ENCODE peak calls at places on chromosomes 11 and 22, in eight cellular contexts. One of them, this sample, is unnamed.

GRCh38 chr22:48320048-48320655 is 1507.5 kb downstream of the BRD1 start:
- DNase-seq in transverse colon: no peak
- DNase-seq in OCI-LY7: no peak
- DNase-seq in testis: no peak
- DNase-seq in PC-3: no peak
- DNase-seq in A549: no peak
- DNase-seq in fibroblast of lung: no peak
- DNase-seq in left ventricle myocardium inferior: no peak
- DNase-seq in this sample: no peak

GRCh38 chr22:45194686-45195085 is 31.0 kb downstream of the NUP50 start:
- DNase-seq in transverse colon: no peak
- DNase-seq in OCI-LY7: no peak
- DNase-seq in testis: no peak
- DNase-seq in PC-3: no peak
- DNase-seq in A549: no peak
- DNase-seq in fibroblast of lung: no peak
- DNase-seq in left ventricle myocardium inferior: no peak
- DNase-seq in this sample: no peak

GRCh38 chr22:44357962-44358553 is 45.3 kb upstream of the SHISAL1 start:
- DNase-seq in transverse colon: peak; percentile 19
- DNase-seq in OCI-LY7: no peak
- DNase-seq in testis: peak; percentile 26
- DNase-seq in PC-3: no peak
- DNase-seq in A549: no peak
- DNase-seq in fibroblast of lung: peak; percentile 26
- DNase-seq in left ventricle myocardium inferior: peak; percentile 44
- DNase-seq in this sample: peak; percentile 39

GRCh38 chr11:66317322-66317765 is 500 bp upstream of the CD248 start:
- DNase-seq in transverse colon: no peak
- DNase-seq in OCI-LY7: peak; percentile 59
- DNase-seq in testis: no peak
- DNase-seq in PC-3: no peak
- DNase-seq in A549: no peak
- DNase-seq in fibroblast of lung: peak; percentile 81
- DNase-seq in left ventricle myocardium inferior: peak; percentile 67
- DNase-seq in this sample: peak; percentile 73

GRCh38 chr11:114109206-114110090 is 49.9 kb downstream of the ZBTB16 start:
- DNase-seq in transverse colon: no peak
- DNase-seq in OCI-LY7: no peak
- DNase-seq in testis: no peak
- DNase-seq in PC-3: no peak
- DNase-seq in A549: no peak
- DNase-seq in fibroblast of lung: no peak
- DNase-seq in left ventricle myocardium inferior: no peak
- DNase-seq in this sample: no peak

GRCh38 chr22:41341990-41342389 is 39.8 kb upstream of the TEF start:
- DNase-seq in transverse colon: no peak
- DNase-seq in OCI-LY7: no peak
- DNase-seq in testis: no peak
- DNase-seq in PC-3: no peak
- DNase-seq in A549: no peak
- DNase-seq in fibroblast of lung: no peak
- DNase-seq in left ventricle myocardium inferior: no peak
- DNase-seq in this sample: no peak

GRCh38 chr11:77557553-77557952 is 32.2 kb upstream of the AQP11 start:
- DNase-seq in transverse colon: no peak
- DNase-seq in OCI-LY7: no peak
- DNase-seq in testis: no peak
- DNase-seq in PC-3: peak; percentile 57
- DNase-seq in A549: no peak
- DNase-seq in fibroblast of lung: peak; percentile 21
- DNase-seq in left ventricle myocardium inferior: no peak
- DNase-seq in this sample: no peak

GRCh38 chr11:92296138-92296515 is 71.5 kb downstream of the FAT3 start:
- DNase-seq in transverse colon: no peak
- DNase-seq in OCI-LY7: no peak
- DNase-seq in testis: no peak
- DNase-seq in PC-3: peak; percentile 54
- DNase-seq in A549: no peak
- DNase-seq in fibroblast of lung: peak; percentile 46
- DNase-seq in left ventricle myocardium inferior: no peak
- DNase-seq in this sample: no peak

GRCh38 chr11:134258577-134258976 is 5.2 kb downstream of the ACAD8 start:
- DNase-seq in transverse colon: no peak
- DNase-seq in OCI-LY7: no peak
- DNase-seq in testis: no peak
- DNase-seq in PC-3: no peak
- DNase-seq in A549: no peak
- DNase-seq in fibroblast of lung: no peak
- DNase-seq in left ventricle myocardium inferior: no peak
- DNase-seq in this sample: no peak

GRCh38 chr11:10387209-10388083 is 67.6 kb upstream of the AMPD3 start:
- DNase-seq in transverse colon: peak; percentile 46
- DNase-seq in OCI-LY7: no peak
- DNase-seq in testis: peak; percentile 67
- DNase-seq in PC-3: peak; percentile 53
- DNase-seq in A549: no peak
- DNase-seq in fibroblast of lung: peak; percentile 97
- DNase-seq in left ventricle myocardium inferior: peak; percentile 61
- DNase-seq in this sample: no peak

GRCh38 chr22:21657361-21658118 is 8.3 kb upstream of the PPIL2 start:
- DNase-seq in transverse colon: peak; percentile 89
- DNase-seq in OCI-LY7: peak; percentile 85
- DNase-seq in testis: peak; percentile 71
- DNase-seq in PC-3: peak; percentile 71
- DNase-seq in A549: peak; percentile 75
- DNase-seq in fibroblast of lung: peak; percentile 11
- DNase-seq in left ventricle myocardium inferior: peak; percentile 75
- DNase-seq in this sample: peak; percentile 51

GRCh38 chr11:133894956-133895549 is 49.7 kb upstream of the SPATA19 start:
- DNase-seq in transverse colon: no peak
- DNase-seq in OCI-LY7: peak; percentile 3
- DNase-seq in testis: peak; percentile 12
- DNase-seq in PC-3: no peak
- DNase-seq in A549: no peak
- DNase-seq in fibroblast of lung: no peak
- DNase-seq in left ventricle myocardium inferior: no peak
- DNase-seq in this sample: no peak

GRCh38 chr22:22130956-22131355 is 113.6 kb upstream of the VPREB1 start:
- DNase-seq in transverse colon: no peak
- DNase-seq in OCI-LY7: no peak
- DNase-seq in testis: no peak
- DNase-seq in PC-3: no peak
- DNase-seq in A549: no peak
- DNase-seq in fibroblast of lung: no peak
- DNase-seq in left ventricle myocardium inferior: no peak
- DNase-seq in this sample: no peak

GRCh38 chr11:107705027-107705426 is 6.8 kb downstream of the SLN start:
- DNase-seq in transverse colon: no peak
- DNase-seq in OCI-LY7: no peak
- DNase-seq in testis: no peak
- DNase-seq in PC-3: peak; percentile 98
- DNase-seq in A549: peak; percentile 31
- DNase-seq in fibroblast of lung: peak; percentile 82
- DNase-seq in left ventricle myocardium inferior: no peak
- DNase-seq in this sample: no peak

GRCh38 chr11:34680918-34681554 is 60.1 kb downstream of the EHF start:
- DNase-seq in transverse colon: no peak
- DNase-seq in OCI-LY7: no peak
- DNase-seq in testis: no peak
- DNase-seq in PC-3: peak; percentile 97
- DNase-seq in A549: peak; percentile 71
- DNase-seq in fibroblast of lung: peak; percentile 58
- DNase-seq in left ventricle myocardium inferior: no peak
- DNase-seq in this sample: no peak

GRCh38 chr22:29331213-29331612 is 15.7 kb upstream of the RASL10A start:
- DNase-seq in transverse colon: no peak
- DNase-seq in OCI-LY7: no peak
- DNase-seq in testis: no peak
- DNase-seq in PC-3: no peak
- DNase-seq in A549: no peak
- DNase-seq in fibroblast of lung: no peak
- DNase-seq in left ventricle myocardium inferior: no peak
- DNase-seq in this sample: no peak

GRCh38 chr22:21926728-21927127 is 25.9 kb downstream of the PPM1F start:
- DNase-seq in transverse colon: no peak
- DNase-seq in OCI-LY7: no peak
- DNase-seq in testis: no peak
- DNase-seq in PC-3: no peak
- DNase-seq in A549: no peak
- DNase-seq in fibroblast of lung: no peak
- DNase-seq in left ventricle myocardium inferior: no peak
- DNase-seq in this sample: no peak

GRCh38 chr11:7905961-7906429 is 25.1 kb downstream of the OR10A6 start:
- DNase-seq in transverse colon: no peak
- DNase-seq in OCI-LY7: no peak
- DNase-seq in testis: no peak
- DNase-seq in PC-3: peak; percentile 88
- DNase-seq in A549: no peak
- DNase-seq in fibroblast of lung: no peak
- DNase-seq in left ventricle myocardium inferior: no peak
- DNase-seq in this sample: no peak

DNA sequence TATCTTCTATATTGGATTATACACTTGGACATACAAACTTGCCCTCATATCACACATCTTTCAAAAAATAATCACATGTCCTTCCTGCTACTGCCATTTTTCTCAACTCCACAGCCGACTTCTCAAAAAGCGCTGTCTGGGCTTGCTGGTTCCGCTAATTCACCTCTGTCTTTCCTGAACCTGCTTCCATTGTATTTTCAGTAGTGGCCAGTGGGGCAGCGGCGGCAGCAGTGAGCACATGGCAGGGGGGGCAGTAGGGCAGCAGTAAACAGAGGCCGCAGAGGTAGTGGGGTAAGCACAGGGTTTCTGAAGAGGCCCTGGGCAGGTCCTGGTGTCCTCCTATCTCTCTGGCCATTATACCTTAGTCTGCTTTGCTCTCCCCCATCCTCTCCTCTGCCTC is 126.3 kb downstream of the RRAS2 start:
- DNase-seq in transverse colon: no peak
- DNase-seq in OCI-LY7: no peak
- DNase-seq in testis: no peak
- DNase-seq in PC-3: peak; percentile 14
- DNase-seq in A549: peak; percentile 41
- DNase-seq in fibroblast of lung: no peak
- DNase-seq in left ventricle myocardium inferior: no peak
- DNase-seq in this sample: no peak
- TF ChIP-seq CTCF in transverse colon: no peak
- TF ChIP-seq CTCF in OCI-LY7: peak; percentile 67
- TF ChIP-seq CTCF in testis: peak; percentile 8
- TF ChIP-seq CTCF in PC-3: peak; percentile 62
- TF ChIP-seq CTCF in A549: peak; percentile 39
- TF ChIP-seq CTCF in fibroblast of lung: peak; percentile 27
- TF ChIP-seq CTCF in left ventricle myocardium inferior: peak; percentile 45
- TF ChIP-seq CTCF in this sample: no peak

GRCh38 chr22:27801616-27802388 is at the start of gene MN1:
- DNase-seq in transverse colon: peak; percentile 25
- DNase-seq in OCI-LY7: no peak
- DNase-seq in testis: peak; percentile 79
- DNase-seq in PC-3: no peak
- DNase-seq in A549: peak; percentile 65
- DNase-seq in fibroblast of lung: peak; percentile 42
- DNase-seq in left ventricle myocardium inferior: peak; percentile 69
- DNase-seq in this sample: peak; percentile 67
- H3K27ac ChIP-seq in transverse colon: peak within 1 kb of the TSS; percentile 76
- H3K27ac ChIP-seq in OCI-LY7: no peak within 1 kb of the TSS
- H3K27ac ChIP-seq in testis: peak within 1 kb of the TSS; percentile 51
- H3K27ac ChIP-seq in PC-3: no peak within 1 kb of the TSS
- H3K27ac ChIP-seq in A549: peak within 1 kb of the TSS; percentile 97
- H3K27ac ChIP-seq in fibroblast of lung: peak within 1 kb of the TSS; percentile 23
- H3K27ac ChIP-seq in left ventricle myocardium inferior: peak within 1 kb of the TSS; percentile 93
- H3K27ac ChIP-seq in this sample: peak within 1 kb of the TSS; percentile 95

GRCh38 chr11:128086794-128087193 is 500.6 kb downstream of the ETS1 start:
- DNase-seq in transverse colon: no peak
- DNase-seq in OCI-LY7: no peak
- DNase-seq in testis: no peak
- DNase-seq in PC-3: no peak
- DNase-seq in A549: no peak
- DNase-seq in fibroblast of lung: no peak
- DNase-seq in left ventricle myocardium inferior: no peak
- DNase-seq in this sample: no peak
- TF ChIP-seq CTCF in transverse colon: no peak
- TF ChIP-seq CTCF in OCI-LY7: no peak
- TF ChIP-seq CTCF in testis: no peak
- TF ChIP-seq CTCF in PC-3: no peak
- TF ChIP-seq CTCF in A549: no peak
- TF ChIP-seq CTCF in fibroblast of lung: no peak
- TF ChIP-seq CTCF in left ventricle myocardium inferior: no peak
- TF ChIP-seq CTCF in this sample: no peak

GRCh38 chr11:59429924-59430516 is 3.8 kb upstream of the OR5A2 start:
- DNase-seq in transverse colon: no peak
- DNase-seq in OCI-LY7: peak; percentile 78
- DNase-seq in testis: peak; percentile 47
- DNase-seq in PC-3: peak; percentile 86
- DNase-seq in A549: peak; percentile 29
- DNase-seq in fibroblast of lung: peak; percentile 53
- DNase-seq in left ventricle myocardium inferior: no peak
- DNase-seq in this sample: peak; percentile 15

GRCh38 chr11:59423835-59424234 is 2.4 kb downstream of the OR5A2 start:
- DNase-seq in transverse colon: no peak
- DNase-seq in OCI-LY7: no peak
- DNase-seq in testis: no peak
- DNase-seq in PC-3: no peak
- DNase-seq in A549: no peak
- DNase-seq in fibroblast of lung: no peak
- DNase-seq in left ventricle myocardium inferior: no peak
- DNase-seq in this sample: no peak

GRCh38 chr11:59425131-59425530 is 1.1 kb downstream of the OR5A2 start:
- DNase-seq in transverse colon: no peak
- DNase-seq in OCI-LY7: no peak
- DNase-seq in testis: no peak
- DNase-seq in PC-3: no peak
- DNase-seq in A549: no peak
- DNase-seq in fibroblast of lung: no peak
- DNase-seq in left ventricle myocardium inferior: no peak
- DNase-seq in this sample: no peak

GRCh38 chr11:59427068-59427382 is 812 bp upstream of the OR5A2 start:
- DNase-seq in transverse colon: no peak
- DNase-seq in OCI-LY7: no peak
- DNase-seq in testis: no peak
- DNase-seq in PC-3: no peak
- DNase-seq in A549: no peak
- DNase-seq in fibroblast of lung: no peak
- DNase-seq in left ventricle myocardium inferior: no peak
- DNase-seq in this sample: no peak

DNA sequence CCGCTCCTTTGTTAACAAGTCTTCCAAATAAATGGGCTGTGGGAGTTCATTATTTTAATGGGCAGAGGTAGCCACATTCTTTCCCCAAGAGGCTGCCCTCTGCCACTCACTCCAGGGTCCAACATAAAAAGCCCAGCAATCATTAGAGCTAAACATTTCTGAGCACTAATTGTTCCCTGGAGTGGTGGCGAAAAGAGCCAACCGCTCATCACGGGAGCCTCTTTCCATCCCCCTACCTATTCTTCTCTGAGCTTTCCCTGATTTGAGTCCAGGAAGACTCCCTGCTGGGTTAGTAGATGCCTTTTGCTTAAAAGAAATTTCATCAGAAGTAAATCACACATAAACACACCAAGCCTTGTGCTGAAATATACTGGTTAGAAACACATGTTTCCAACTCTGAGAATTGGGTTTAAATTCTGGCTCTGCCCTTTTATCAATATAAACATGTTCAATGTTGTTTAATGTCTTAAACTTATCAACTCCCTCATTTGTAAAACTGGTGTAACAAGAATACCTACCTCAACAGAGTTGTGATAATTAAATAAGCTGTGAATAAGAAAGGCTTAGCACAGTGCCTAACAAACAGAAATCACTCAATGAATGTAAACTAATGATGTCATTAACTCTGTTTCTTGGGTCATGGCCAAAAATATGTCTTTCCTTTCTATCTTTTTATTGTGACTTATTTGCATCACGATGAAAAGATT is at the start of gene OR5A2:
- DNase-seq in transverse colon: no peak
- DNase-seq in OCI-LY7: no peak
- DNase-seq in testis: no peak
- DNase-seq in PC-3: peak; percentile 6
- DNase-seq in A549: no peak
- DNase-seq in fibroblast of lung: no peak
- DNase-seq in left ventricle myocardium inferior: no peak
- DNase-seq in this sample: no peak
- H3K27ac ChIP-seq in transverse colon: no peak within 1 kb of the TSS
- H3K27ac ChIP-seq in OCI-LY7: no peak within 1 kb of the TSS
- H3K27ac ChIP-seq in testis: no peak within 1 kb of the TSS
- H3K27ac ChIP-seq in PC-3: no peak within 1 kb of the TSS
- H3K27ac ChIP-seq in A549: no peak within 1 kb of the TSS
- H3K27ac ChIP-seq in fibroblast of lung: no peak within 1 kb of the TSS
- H3K27ac ChIP-seq in left ventricle myocardium inferior: no peak within 1 kb of the TSS
- H3K27ac ChIP-seq in this sample: no peak within 1 kb of the TSS

This sample was measured in heart right ventricle.